ENCODE peak calls at places on chromosomes 7 and 10, in four cellular contexts. One of them, this sample, is unnamed.

GRCh38 chr10:63103971-63104409 is 29.1 kb upstream of the NRBF2 start:
- DNase-seq in neural progenitor cell: peak
- DNase-seq in fibroblast of the aortic adventitia: no peak
- DNase-seq in Caco-2: no peak
- DNase-seq in this sample: no peak

GRCh38 chr10:103888113-103888841 is 29.7 kb downstream of the STN1 start:
- DNase-seq in neural progenitor cell: no peak
- DNase-seq in Caco-2: peak
- DNase-seq in fibroblast of the aortic adventitia: peak
- DNase-seq in this sample: no peak

GRCh38 chr10:128295003-128295402 is 168.8 kb upstream of the MKI67 start:
- DNase-seq in fibroblast of the aortic adventitia: no peak
- DNase-seq in Caco-2: no peak
- DNase-seq in neural progenitor cell: no peak
- DNase-seq in this sample: no peak

GRCh38 chr10:26946103-26946907 is 85.5 kb upstream of the ABI1 start:
- DNase-seq in neural progenitor cell: no peak
- DNase-seq in Caco-2: no peak
- DNase-seq in fibroblast of the aortic adventitia: no peak
- DNase-seq in this sample: no peak

GRCh38 chr10:132122939-132123445 is 57.2 kb downstream of the JAKMIP3 start:
- DNase-seq in Caco-2: no peak
- DNase-seq in fibroblast of the aortic adventitia: no peak
- DNase-seq in neural progenitor cell: no peak
- DNase-seq in this sample: no peak

GRCh38 chr10:68333058-68333395 is 299 bp upstream of the PBLD start:
- DNase-seq in fibroblast of the aortic adventitia: peak
- DNase-seq in Caco-2: no peak
- DNase-seq in neural progenitor cell: no peak
- DNase-seq in this sample: no peak

GRCh38 chr10:49744924-49745605 is 17.1 kb downstream of the OGDHL start:
- DNase-seq in neural progenitor cell: peak
- DNase-seq in Caco-2: no peak
- DNase-seq in fibroblast of the aortic adventitia: no peak
- DNase-seq in this sample: no peak

GRCh38 chr7:136870799-136871487 is 2.5 kb downstream of the CHRM2 start:
- DNase-seq in fibroblast of the aortic adventitia: no peak
- DNase-seq in Caco-2: no peak
- DNase-seq in neural progenitor cell: peak
- DNase-seq in this sample: no peak

GRCh38 chr7:18401757-18402156 is 93.8 kb upstream of the HDAC9 start:
- DNase-seq in Caco-2: no peak
- DNase-seq in fibroblast of the aortic adventitia: no peak
- DNase-seq in neural progenitor cell: no peak
- DNase-seq in this sample: no peak

GRCh38 chr7:11155883-11156282 is 182.2 kb downstream of the PHF14 start:
- DNase-seq in neural progenitor cell: no peak
- DNase-seq in fibroblast of the aortic adventitia: peak
- DNase-seq in Caco-2: no peak
- DNase-seq in this sample: no peak

GRCh38 chr10:6473430-6473829 is 106.6 kb downstream of the PRKCQ start:
- DNase-seq in Caco-2: no peak
- DNase-seq in fibroblast of the aortic adventitia: no peak
- DNase-seq in neural progenitor cell: no peak
- DNase-seq in this sample: peak

GRCh38 chr10:34474060-34474376 is 341.1 kb downstream of the PARD3 start:
- DNase-seq in fibroblast of the aortic adventitia: peak
- DNase-seq in Caco-2: peak
- DNase-seq in neural progenitor cell: no peak
- DNase-seq in this sample: no peak

GRCh38 chr7:124130-124949 is 68.0 kb upstream of the FAM20C start:
- DNase-seq in Caco-2: no peak
- DNase-seq in fibroblast of the aortic adventitia: no peak
- DNase-seq in neural progenitor cell: no peak
- DNase-seq in this sample: no peak

GRCh38 chr10:78202386-78202785 is 168.7 kb downstream of the RPS24 start:
- DNase-seq in fibroblast of the aortic adventitia: no peak
- DNase-seq in neural progenitor cell: no peak
- DNase-seq in Caco-2: no peak
- DNase-seq in this sample: no peak

GRCh38 chr10:114477285-114477684 is 73.0 kb upstream of the AFAP1L2 start:
- DNase-seq in neural progenitor cell: no peak
- DNase-seq in fibroblast of the aortic adventitia: peak
- DNase-seq in Caco-2: no peak
- DNase-seq in this sample: no peak

GRCh38 chr10:35768011-35768410 is 125.9 kb upstream of the FZD8 start:
- DNase-seq in neural progenitor cell: no peak
- DNase-seq in Caco-2: no peak
- DNase-seq in fibroblast of the aortic adventitia: peak
- DNase-seq in this sample: no peak

GRCh38 chr10:35770817-35771355 is 128.8 kb upstream of the FZD8 start:
- DNase-seq in neural progenitor cell: no peak
- DNase-seq in fibroblast of the aortic adventitia: no peak
- DNase-seq in Caco-2: peak
- DNase-seq in this sample: no peak

GRCh38 chr10:35768731-35769130 is 126.6 kb upstream of the FZD8 start:
- DNase-seq in neural progenitor cell: no peak
- DNase-seq in Caco-2: no peak
- DNase-seq in fibroblast of the aortic adventitia: no peak
- DNase-seq in this sample: no peak

GRCh38 chr10:35765039-35765662 is 123.1 kb upstream of the FZD8 start:
- DNase-seq in neural progenitor cell: no peak
- DNase-seq in fibroblast of the aortic adventitia: no peak
- DNase-seq in Caco-2: peak
- DNase-seq in this sample: no peak

DNA sequence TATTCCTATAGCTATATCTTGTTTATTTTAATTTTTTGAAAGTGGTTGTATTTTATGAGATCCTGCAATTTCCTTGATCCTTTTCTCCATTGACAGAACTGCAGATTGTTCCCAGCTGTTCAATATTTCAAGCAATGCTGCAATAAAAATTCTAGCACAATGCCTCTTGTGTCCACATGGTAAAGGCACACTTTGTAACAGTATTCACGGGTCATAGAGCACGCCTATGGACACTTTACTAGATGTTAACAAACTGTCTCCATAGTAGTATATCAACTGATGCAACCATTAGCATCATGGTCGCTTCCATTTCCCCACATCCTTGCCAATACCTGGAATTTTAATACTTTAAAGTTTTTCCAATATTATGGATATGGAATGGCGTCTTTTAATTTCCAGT is 123.9 kb upstream of the FZD8 start:
- DNase-seq in neural progenitor cell: no peak
- DNase-seq in Caco-2: no peak
- DNase-seq in fibroblast of the aortic adventitia: no peak
- DNase-seq in this sample: no peak
- TF ChIP-seq CTCF in neural progenitor cell: no peak
- TF ChIP-seq CTCF in Caco-2: no peak
- TF ChIP-seq CTCF in fibroblast of the aortic adventitia: no peak
- TF ChIP-seq CTCF in this sample: no peak

GRCh38 chr10:70403483-70404035 is 386 bp upstream of the EIF4EBP2 start:
- DNase-seq in neural progenitor cell: no peak
- DNase-seq in fibroblast of the aortic adventitia: no peak
- DNase-seq in Caco-2: no peak
- DNase-seq in this sample: no peak
- TF ChIP-seq CTCF in neural progenitor cell: no peak
- TF ChIP-seq CTCF in fibroblast of the aortic adventitia: no peak
- TF ChIP-seq CTCF in Caco-2: no peak
- TF ChIP-seq CTCF in this sample: no peak

GRCh38 chr7:26168458-26169023 is 16.5 kb downstream of the NFE2L3 start:
- DNase-seq in neural progenitor cell: no peak
- DNase-seq in Caco-2: no peak
- DNase-seq in fibroblast of the aortic adventitia: no peak
- DNase-seq in this sample: no peak
- TF ChIP-seq CTCF in neural progenitor cell: peak
- TF ChIP-seq CTCF in Caco-2: no peak
- TF ChIP-seq CTCF in fibroblast of the aortic adventitia: no peak
- TF ChIP-seq CTCF in this sample: no peak

GRCh38 chr10:125160856-125161569 is 650 bp upstream of the CTBP2 start:
- DNase-seq in Caco-2: peak
- DNase-seq in neural progenitor cell: peak
- DNase-seq in fibroblast of the aortic adventitia: peak
- DNase-seq in this sample: peak
- TF ChIP-seq CTCF in Caco-2: peak
- TF ChIP-seq CTCF in neural progenitor cell: peak
- TF ChIP-seq CTCF in fibroblast of the aortic adventitia: peak
- TF ChIP-seq CTCF in this sample: peak

This sample was measured in natural killer cell.